ENCODE peak calls at places on chromosome X, in eight cellular contexts. One of them, this sample, is unnamed.
A peak's percentile ranks its signal among the peaks of the same experiment; 100 is the strongest.

GRCh38 chrX:118056870-118057269 is 59.7 kb downstream of the KLHL13 start:
- DNase-seq in left lung: no peak
- DNase-seq in neural progenitor cell: no peak
- DNase-seq in IMR-90: no peak
- DNase-seq in aorta: no peak
- DNase-seq in uterus: no peak
- DNase-seq in OCI-LY7: no peak
- DNase-seq in colonic mucosa: no peak
- DNase-seq in this sample: no peak

GRCh38 chrX:153708415-153708814 is 15.8 kb downstream of the BCAP31 start:
- DNase-seq in left lung: peak; percentile 74
- DNase-seq in neural progenitor cell: peak; percentile 75
- DNase-seq in IMR-90: peak; percentile 79
- DNase-seq in aorta: no peak
- DNase-seq in uterus: peak; percentile 69
- DNase-seq in OCI-LY7: peak; percentile 31
- DNase-seq in colonic mucosa: peak; percentile 83
- DNase-seq in this sample: peak; percentile 60

GRCh38 chrX:124573458-124573857 is 227.1 kb downstream of the SH2D1A start:
- DNase-seq in left lung: no peak
- DNase-seq in neural progenitor cell: no peak
- DNase-seq in IMR-90: no peak
- DNase-seq in aorta: no peak
- DNase-seq in uterus: no peak
- DNase-seq in OCI-LY7: no peak
- DNase-seq in colonic mucosa: no peak
- DNase-seq in this sample: no peak

GRCh38 chrX:132875705-132876508 is 82.5 kb downstream of the HS6ST2 start:
- DNase-seq in left lung: no peak
- DNase-seq in neural progenitor cell: peak; percentile 15
- DNase-seq in IMR-90: no peak
- DNase-seq in aorta: no peak
- DNase-seq in uterus: no peak
- DNase-seq in OCI-LY7: no peak
- DNase-seq in colonic mucosa: no peak
- DNase-seq in this sample: no peak

GRCh38 chrX:72125331-72126047 is 6.2 kb downstream of the RTL5 start:
- DNase-seq in left lung: no peak
- DNase-seq in neural progenitor cell: no peak
- DNase-seq in IMR-90: no peak
- DNase-seq in aorta: no peak
- DNase-seq in uterus: no peak
- DNase-seq in OCI-LY7: no peak
- DNase-seq in colonic mucosa: no peak
- DNase-seq in this sample: no peak

GRCh38 chrX:132044953-132045352 is 21.9 kb downstream of the STK26 start:
- DNase-seq in left lung: no peak
- DNase-seq in neural progenitor cell: no peak
- DNase-seq in IMR-90: no peak
- DNase-seq in aorta: no peak
- DNase-seq in uterus: no peak
- DNase-seq in OCI-LY7: no peak
- DNase-seq in colonic mucosa: no peak
- DNase-seq in this sample: no peak

GRCh38 chrX:45711231-45711630 is 510.6 kb upstream of the DIPK2B start:
- DNase-seq in left lung: no peak
- DNase-seq in neural progenitor cell: no peak
- DNase-seq in IMR-90: peak; percentile 28
- DNase-seq in aorta: no peak
- DNase-seq in uterus: no peak
- DNase-seq in OCI-LY7: no peak
- DNase-seq in colonic mucosa: no peak
- DNase-seq in this sample: no peak

GRCh38 chrX:153944140-153944799 is at the start of gene RENBP:
- DNase-seq in left lung: peak; percentile 78
- DNase-seq in neural progenitor cell: peak; percentile 76
- DNase-seq in IMR-90: no peak
- DNase-seq in aorta: peak; percentile 83
- DNase-seq in uterus: no peak
- DNase-seq in OCI-LY7: peak; percentile 46
- DNase-seq in colonic mucosa: no peak
- DNase-seq in this sample: peak; percentile 64

GRCh38 chrX:25523574-25523973 is 507.8 kb upstream of the ARX start:
- DNase-seq in left lung: no peak
- DNase-seq in neural progenitor cell: peak; percentile 60
- DNase-seq in IMR-90: peak; percentile 36
- DNase-seq in aorta: no peak
- DNase-seq in uterus: no peak
- DNase-seq in OCI-LY7: peak; percentile 1
- DNase-seq in colonic mucosa: no peak
- DNase-seq in this sample: no peak

GRCh38 chrX:44989995-44990770 is 117.2 kb downstream of the KDM6A start:
- DNase-seq in left lung: no peak
- DNase-seq in neural progenitor cell: no peak
- DNase-seq in IMR-90: no peak
- DNase-seq in aorta: no peak
- DNase-seq in uterus: no peak
- DNase-seq in OCI-LY7: no peak
- DNase-seq in colonic mucosa: no peak
- DNase-seq in this sample: no peak

GRCh38 chrX:39996561-39996960 is 101.2 kb downstream of the BCOR start:
- DNase-seq in left lung: no peak
- DNase-seq in neural progenitor cell: no peak
- DNase-seq in IMR-90: peak; percentile 31
- DNase-seq in aorta: no peak
- DNase-seq in uterus: no peak
- DNase-seq in OCI-LY7: no peak
- DNase-seq in colonic mucosa: no peak
- DNase-seq in this sample: no peak

GRCh38 chrX:151505796-151506195 is 57.7 kb upstream of the PASD1 start:
- DNase-seq in left lung: no peak
- DNase-seq in neural progenitor cell: peak; percentile 57
- DNase-seq in IMR-90: no peak
- DNase-seq in aorta: no peak
- DNase-seq in uterus: no peak
- DNase-seq in OCI-LY7: peak; percentile 9
- DNase-seq in colonic mucosa: no peak
- DNase-seq in this sample: no peak

GRCh38 chrX:39816871-39817731 is 280.7 kb downstream of the BCOR start:
- DNase-seq in left lung: no peak
- DNase-seq in neural progenitor cell: peak; percentile 68
- DNase-seq in IMR-90: peak; percentile 54
- DNase-seq in aorta: no peak
- DNase-seq in uterus: no peak
- DNase-seq in OCI-LY7: no peak
- DNase-seq in colonic mucosa: no peak
- DNase-seq in this sample: no peak

GRCh38 chrX:134938682-134939081 is 52.1 kb upstream of the SMIM10 start:
- DNase-seq in left lung: no peak
- DNase-seq in neural progenitor cell: no peak
- DNase-seq in IMR-90: no peak
- DNase-seq in aorta: no peak
- DNase-seq in uterus: no peak
- DNase-seq in OCI-LY7: no peak
- DNase-seq in colonic mucosa: no peak
- DNase-seq in this sample: no peak

GRCh38 chrX:86047174-86047991 is at the start of gene CHM:
- DNase-seq in left lung: peak; percentile 65
- DNase-seq in neural progenitor cell: peak; percentile 72
- DNase-seq in IMR-90: peak; percentile 84
- DNase-seq in aorta: no peak
- DNase-seq in uterus: peak; percentile 48
- DNase-seq in OCI-LY7: peak; percentile 77
- DNase-seq in colonic mucosa: peak; percentile 79
- DNase-seq in this sample: peak; percentile 19

GRCh38 chrX:9282325-9282724 is 182.5 kb upstream of the TBL1X start:
- DNase-seq in left lung: no peak
- DNase-seq in neural progenitor cell: no peak
- DNase-seq in IMR-90: no peak
- DNase-seq in aorta: no peak
- DNase-seq in uterus: no peak
- DNase-seq in OCI-LY7: no peak
- DNase-seq in colonic mucosa: no peak
- DNase-seq in this sample: no peak

GRCh38 chrX:1031521-1032430 is 180.7 kb downstream of the CRLF2 start:
- DNase-seq in left lung: no peak
- DNase-seq in neural progenitor cell: no peak
- DNase-seq in IMR-90: no peak
- DNase-seq in aorta: no peak
- DNase-seq in uterus: no peak
- DNase-seq in OCI-LY7: no peak
- DNase-seq in colonic mucosa: no peak
- DNase-seq in this sample: no peak

GRCh38 chrX:75226280-75226679 is 47.6 kb upstream of the UPRT start:
- DNase-seq in left lung: no peak
- DNase-seq in neural progenitor cell: no peak
- DNase-seq in IMR-90: no peak
- DNase-seq in aorta: no peak
- DNase-seq in uterus: no peak
- DNase-seq in OCI-LY7: no peak
- DNase-seq in colonic mucosa: no peak
- DNase-seq in this sample: no peak

GRCh38 chrX:94914235-94914634 is 1240.2 kb downstream of the FAM133A start:
- DNase-seq in left lung: no peak
- DNase-seq in neural progenitor cell: peak; percentile 2
- DNase-seq in IMR-90: no peak
- DNase-seq in aorta: no peak
- DNase-seq in uterus: no peak
- DNase-seq in OCI-LY7: no peak
- DNase-seq in colonic mucosa: no peak
- DNase-seq in this sample: no peak

GRCh38 chrX:11929476-11929875 is 171.4 kb downstream of the MSL3 start:
- DNase-seq in left lung: no peak
- DNase-seq in neural progenitor cell: no peak
- DNase-seq in IMR-90: no peak
- DNase-seq in aorta: no peak
- DNase-seq in uterus: no peak
- DNase-seq in OCI-LY7: no peak
- DNase-seq in colonic mucosa: no peak
- DNase-seq in this sample: no peak

GRCh38 chrX:109840585-109840984 is 107.5 kb upstream of the ACSL4 start:
- DNase-seq in left lung: peak; percentile 43
- DNase-seq in neural progenitor cell: no peak
- DNase-seq in IMR-90: peak; percentile 95
- DNase-seq in aorta: no peak
- DNase-seq in uterus: peak; percentile 47
- DNase-seq in OCI-LY7: no peak
- DNase-seq in colonic mucosa: peak; percentile 20
- DNase-seq in this sample: no peak

GRCh38 chrX:129590596-129590995 is 50.5 kb downstream of the OCRL start:
- DNase-seq in left lung: no peak
- DNase-seq in neural progenitor cell: no peak
- DNase-seq in IMR-90: no peak
- DNase-seq in aorta: no peak
- DNase-seq in uterus: no peak
- DNase-seq in OCI-LY7: no peak
- DNase-seq in colonic mucosa: no peak
- DNase-seq in this sample: no peak
- H3K36me3 ChIP-seq in left lung: no peaks in the 10 kb centered on the region
- H3K36me3 ChIP-seq in neural progenitor cell: no peaks in the 10 kb centered on the region
- H3K36me3 ChIP-seq in IMR-90: peaks cover 19% of the 10 kb centered on the region
- H3K36me3 ChIP-seq in aorta: peaks cover 5% of the 10 kb centered on the region
- H3K36me3 ChIP-seq in uterus: no peaks in the 10 kb centered on the region
- H3K36me3 ChIP-seq in OCI-LY7: no peaks in the 10 kb centered on the region
- H3K36me3 ChIP-seq in colonic mucosa: no peaks in the 10 kb centered on the region
- H3K36me3 ChIP-seq in this sample: peaks cover 52% of the 10 kb centered on the region

GRCh38 chrX:68532828-68533227 is 34.0 kb downstream of the YIPF6 start:
- DNase-seq in left lung: no peak
- DNase-seq in neural progenitor cell: no peak
- DNase-seq in IMR-90: peak; percentile 52
- DNase-seq in aorta: no peak
- DNase-seq in uterus: no peak
- DNase-seq in OCI-LY7: no peak
- DNase-seq in colonic mucosa: no peak
- DNase-seq in this sample: no peak
- H3K36me3 ChIP-seq in left lung: no peaks in the 10 kb centered on the region
- H3K36me3 ChIP-seq in neural progenitor cell: peaks cover under 1% of the 10 kb centered on the region
- H3K36me3 ChIP-seq in IMR-90: peaks cover 9% of the 10 kb centered on the region
- H3K36me3 ChIP-seq in aorta: no peaks in the 10 kb centered on the region
- H3K36me3 ChIP-seq in uterus: no peaks in the 10 kb centered on the region
- H3K36me3 ChIP-seq in OCI-LY7: peaks cover 17% of the 10 kb centered on the region
- H3K36me3 ChIP-seq in colonic mucosa: no peaks in the 10 kb centered on the region
- H3K36me3 ChIP-seq in this sample: peaks cover 58% of the 10 kb centered on the region

DNA sequence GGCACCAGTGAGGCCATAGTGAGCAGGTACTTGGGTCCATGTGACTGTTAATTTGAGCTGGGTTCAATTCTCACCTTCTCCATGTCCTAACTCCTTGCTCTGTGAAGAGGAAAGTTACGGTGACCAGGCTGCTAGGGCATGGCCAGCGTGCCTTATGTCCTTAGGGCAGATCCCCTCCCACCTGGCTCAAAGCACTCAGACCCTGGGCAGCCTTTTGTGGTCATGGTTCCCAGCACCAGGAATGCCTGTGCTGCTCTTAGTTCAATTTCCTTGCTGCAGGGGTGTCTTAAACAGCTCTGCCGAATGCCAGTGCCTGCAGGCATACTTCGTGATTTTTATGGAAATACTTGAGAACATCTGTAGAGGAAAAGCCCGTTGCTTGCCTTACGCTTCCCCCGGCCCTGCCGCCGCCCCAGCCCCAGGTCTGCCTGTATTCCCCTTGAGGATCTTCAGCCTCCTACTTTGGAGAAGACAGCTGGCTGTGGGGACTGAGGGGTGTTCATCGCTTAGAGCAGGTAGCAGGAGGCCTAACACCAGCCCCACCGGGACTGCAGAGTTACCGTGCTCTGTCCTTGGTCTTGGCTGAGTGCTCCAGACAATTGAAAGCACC is 3.1 kb upstream of the CDK16 start:
- DNase-seq in left lung: no peak
- DNase-seq in neural progenitor cell: no peak
- DNase-seq in IMR-90: no peak
- DNase-seq in aorta: peak; percentile 62
- DNase-seq in uterus: no peak
- DNase-seq in OCI-LY7: no peak
- DNase-seq in colonic mucosa: no peak
- DNase-seq in this sample: no peak
- H3K36me3 ChIP-seq in left lung: peaks cover 3% of the 10 kb centered on the region
- H3K36me3 ChIP-seq in neural progenitor cell: no peaks in the 10 kb centered on the region
- H3K36me3 ChIP-seq in IMR-90: peaks cover 52% of the 10 kb centered on the region
- H3K36me3 ChIP-seq in aorta: no peaks in the 10 kb centered on the region
- H3K36me3 ChIP-seq in uterus: no peaks in the 10 kb centered on the region
- H3K36me3 ChIP-seq in OCI-LY7: peaks cover 67% of the 10 kb centered on the region
- H3K36me3 ChIP-seq in colonic mucosa: peaks cover 28% of the 10 kb centered on the region
- H3K36me3 ChIP-seq in this sample: no peaks in the 10 kb centered on the region

DNA sequence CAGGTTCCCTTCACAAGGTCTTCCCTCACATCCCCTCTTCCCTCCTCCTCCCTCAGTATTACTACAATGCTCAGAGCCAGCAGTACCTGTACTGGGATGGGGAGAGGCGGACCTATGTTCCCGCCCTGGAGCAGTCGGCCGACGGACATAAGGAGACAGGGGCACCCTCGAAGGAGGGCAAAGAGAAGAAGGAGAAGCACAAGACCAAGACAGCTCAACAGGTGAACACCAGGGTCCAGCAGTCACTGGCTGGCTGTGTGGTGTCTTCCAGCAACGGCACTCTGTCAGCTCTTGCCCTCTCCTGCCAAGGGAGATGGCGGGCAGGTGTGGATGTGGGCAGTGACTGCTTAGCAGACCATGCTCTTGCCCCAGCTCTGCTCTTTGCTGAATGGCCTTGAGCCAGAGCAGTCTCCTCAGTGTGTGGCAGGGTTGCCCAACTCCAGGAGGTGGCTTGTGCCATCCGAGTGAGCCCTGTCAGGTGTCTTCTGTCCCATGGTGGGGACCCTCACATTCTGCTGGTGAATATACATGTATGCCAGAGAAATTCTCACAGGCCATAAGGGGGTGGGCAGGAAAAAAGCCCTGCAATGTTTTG is 11.4 kb upstream of the UBA1 start:
- DNase-seq in left lung: peak; percentile 26
- DNase-seq in neural progenitor cell: no peak
- DNase-seq in IMR-90: no peak
- DNase-seq in aorta: peak; percentile 47
- DNase-seq in uterus: no peak
- DNase-seq in OCI-LY7: no peak
- DNase-seq in colonic mucosa: no peak
- DNase-seq in this sample: no peak
- H3K36me3 ChIP-seq in left lung: no peaks in the 10 kb centered on the region
- H3K36me3 ChIP-seq in neural progenitor cell: no peaks in the 10 kb centered on the region
- H3K36me3 ChIP-seq in IMR-90: peaks cover 32% of the 10 kb centered on the region
- H3K36me3 ChIP-seq in aorta: no peaks in the 10 kb centered on the region
- H3K36me3 ChIP-seq in uterus: no peaks in the 10 kb centered on the region
- H3K36me3 ChIP-seq in OCI-LY7: peaks cover 46% of the 10 kb centered on the region
- H3K36me3 ChIP-seq in colonic mucosa: peaks cover 8% of the 10 kb centered on the region
- H3K36me3 ChIP-seq in this sample: peaks cover 4% of the 10 kb centered on the region

This sample was measured in heart right ventricle.